ENCODE peak calls at places on chromosomes 16 and 17, in four cellular contexts. F, B, O and C are unnamed samples.

GRCh38 chr16:19914877-19915276 is 30.2 kb upstream of the GPRC5B start:
- DNase-seq in F (no peak), B (no peak), O (no peak), C (no peak)

GRCh38 chr17:44587339-44587738 is 30.1 kb downstream of the FZD2 start:
- DNase-seq in B (no peak), F (peak), O (no peak), C (no peak)

GRCh38 chr17:66920426-66920825 is 44.1 kb upstream of the CACNG4 start:
- DNase-seq in F (no peak), O (no peak), B (no peak), C (no peak)

GRCh38 chr17:10105513-10106001 is 92.8 kb downstream of the GAS7 start:
- DNase-seq in F (peak), O (no peak), B (no peak), C (peak)

GRCh38 chr17:40363480-40363838 is 1.1 kb downstream of the GJD3 start:
- DNase-seq in B (no peak), F (peak), O (no peak), C (no peak)

GRCh38 chr17:32156656-32157055 is 14.4 kb downstream of the RHOT1 start:
- DNase-seq in B (no peak), F (no peak), O (no peak), C (peak)

GRCh38 chr17:28985950-28986713 is 19.7 kb downstream of the SEZ6 start:
- DNase-seq in O (no peak), B (no peak), F (no peak), C (peak)

GRCh38 chr17:77602062-77602746 is 356.3 kb upstream of the TNRC6C start:
- DNase-seq in B (no peak), O (peak), F (peak), C (peak)

GRCh38 chr17:1736348-1737281 is 6.1 kb upstream of the SERPINF2 start:
- DNase-seq in F (peak), O (no peak), B (no peak), C (peak)